ENCODE peak calls at places on chromosomes 12 and 14, in nine cellular contexts. G, F, D, S, V, A, U, H and P are unnamed samples.

GRCh38 chr14:38556321-38556720 is 300.4 kb upstream of the CLEC14A start:
- DNase-seq in G (no peak), F (no peak), D (no peak), S (no peak), V (no peak), A (no peak), U (no peak), H (no peak), P (no peak)

GRCh38 chr12:51901121-51901812 is 6.0 kb upstream of the ACVRL1 start:
- DNase-seq in G (peak; percentile 16), F (no peak), D (no peak), S (no peak), V (no peak), A (no peak), U (peak; percentile 9), H (no peak), P (no peak)

GRCh38 chr14:23182372-23183014 is 967 bp downstream of the SLC7A8 start:
- DNase-seq in G (no peak), F (no peak), D (no peak), S (no peak), V (no peak), A (peak; percentile 17), U (peak; percentile 41), H (peak; percentile 13), P (no peak)

GRCh38 chr12:68359669-68360068 is 27.5 kb upstream of the MDM1 start:
- DNase-seq in G (no peak), F (no peak), D (no peak), S (no peak), V (no peak), A (no peak), U (no peak), H (no peak), P (no peak)

GRCh38 chr14:94174622-94175402 is 690 bp downstream of the PPP4R4 start:
- DNase-seq in G (no peak), F (no peak), D (no peak), S (no peak), V (no peak), A (peak; percentile 4), U (peak; percentile 26), H (no peak), P (no peak)

GRCh38 chr14:100389497-100390104 is 66.5 kb downstream of the SLC25A47 start:
- DNase-seq in G (peak; percentile 86), F (no peak), D (no peak), S (no peak), V (no peak), A (no peak), U (no peak), H (no peak), P (no peak)

GRCh38 chr12:20376984-20377383 is 8.6 kb downstream of the PDE3A start:
- DNase-seq in G (no peak), F (no peak), D (no peak), S (no peak), V (no peak), A (no peak), U (no peak), H (no peak), P (no peak)

GRCh38 chr14:75290851-75291250 is 12.2 kb downstream of the FOS start:
- DNase-seq in G (no peak), F (no peak), D (no peak), S (no peak), V (no peak), A (no peak), U (no peak), H (no peak), P (no peak)

GRCh38 chr14:71745072-71745471 is 187.2 kb upstream of the RGS6 start:
- DNase-seq in G (no peak), F (no peak), D (no peak), S (no peak), V (no peak), A (no peak), U (no peak), H (no peak), P (no peak)

GRCh38 chr14:24329736-24330135 is 5.1 kb downstream of the ADCY4 start:
- DNase-seq in G (no peak), F (no peak), D (no peak), S (no peak), V (no peak), A (peak; percentile 30), U (peak; percentile 60), H (peak; percentile 59), P (no peak)

GRCh38 chr12:49671051-49671765 is 36.0 kb downstream of the FMNL3 start:
- DNase-seq in G (no peak), F (no peak), D (no peak), S (no peak), V (no peak), A (peak; percentile 52), U (no peak), H (peak; percentile 52), P (no peak)